ENCODE peak calls at places on chromosome 12, in nine cellular contexts. Q is mesothelial cell of epicardium; V is cardiac muscle cell; X is GM12892; Z is stimulated activated CD4-positive, alpha-beta T cell treated with anti-CD3 and anti-CD28 coated beads, Interleukin-15, amount 100 ng/mL, for 1 hour; Y is naive B cell; S is ovary; G is G401; F is T-helper 2 cell. C is an unnamed sample.

GRCh38 chr12:49295087-49296001 is at the start of gene PRPH:
- DNase-seq in Q (peak; percentile 32), V (peak; percentile 33), X (no peak), Z (no peak), Y (no peak), S (no peak), G (no peak), F (peak; percentile 21), C (no peak)

GRCh38 chr12:18747960-18748359 is 10.0 kb downstream of the CAPZA3 start:
- DNase-seq in Q (no peak), V (peak; percentile 65), X (no peak), Z (no peak), Y (no peak), S (no peak), G (no peak), F (no peak), C (no peak)

GRCh38 chr12:123498126-123498825 is 35.2 kb downstream of the RILPL1 start:
- DNase-seq in Q (no peak), V (no peak), X (no peak), Z (no peak), Y (no peak), S (no peak), G (no peak), F (peak; percentile 15), C (no peak)

GRCh38 chr12:97560359-97560758 is 97.8 kb downstream of the RMST start:
- DNase-seq in Q (no peak), V (no peak), X (no peak), Z (no peak), Y (no peak), S (no peak), G (no peak), F (no peak), C (no peak)

GRCh38 chr12:25436206-25436912 is 116.7 kb downstream of the LMNTD1 start:
- DNase-seq in Q (no peak), V (peak; percentile 68), X (no peak), Z (no peak), Y (peak; percentile 50), S (peak; percentile 8), G (peak; percentile 70), F (peak; percentile 79), C (peak; percentile 48)

GRCh38 chr12:88693837-88694445 is 113.7 kb upstream of the KITLG start:
- DNase-seq in Q (no peak), V (no peak), X (no peak), Z (no peak), Y (no peak), S (no peak), G (no peak), F (no peak), C (no peak)

GRCh38 chr12:43336962-43337555 is 214.9 kb downstream of the ADAMTS20 start:
- DNase-seq in Q (no peak), V (peak; percentile 42), X (no peak), Z (no peak), Y (peak; percentile 2), S (no peak), G (no peak), F (no peak), C (no peak)

GRCh38 chr12:68290126-68290525 is 36.7 kb upstream of the IL22 start:
- DNase-seq in Q (no peak), V (no peak), X (peak; percentile 23), Z (no peak), Y (no peak), S (no peak), G (no peak), F (peak; percentile 94), C (no peak)

GRCh38 chr12:92551853-92552397 is 150.9 kb upstream of the PLEKHG7 start:
- DNase-seq in Q (no peak), V (peak; percentile 13), X (peak; percentile 44), Z (no peak), Y (no peak), S (no peak), G (no peak), F (peak; percentile 22), C (no peak)

GRCh38 chr12:81212996-81213696 is 135.3 kb downstream of the ACSS3 start:
- DNase-seq in Q (no peak), V (no peak), X (no peak), Z (no peak), Y (no peak), S (no peak), G (no peak), F (no peak), C (no peak)

GRCh38 chr12:130452546-130452945 is 114.9 kb downstream of the PIWIL1 start:
- DNase-seq in Q (no peak), V (no peak), X (no peak), Z (no peak), Y (no peak), S (no peak), G (no peak), F (no peak), C (no peak)

GRCh38 chr12:16349132-16349463 is 1.7 kb downstream of the MGST1 start:
- DNase-seq in Q (no peak), V (no peak), X (no peak), Z (no peak), Y (no peak), S (no peak), G (no peak), F (no peak), C (no peak)

GRCh38 chr12:64696065-64696741 is 63.0 kb downstream of the GNS start:
- DNase-seq in Q (no peak), V (peak; percentile 46), X (no peak), Z (no peak), Y (no peak), S (no peak), G (peak; percentile 14), F (no peak), C (no peak)

GRCh38 chr12:125089083-125089482 is 23.8 kb downstream of the AACS start:
- DNase-seq in Q (no peak), V (no peak), X (no peak), Z (no peak), Y (no peak), S (no peak), G (no peak), F (no peak), C (no peak)

GRCh38 chr12:1618489-1618888 is 10.5 kb upstream of the WNT5B start:
- DNase-seq in Q (no peak), V (no peak), X (no peak), Z (no peak), Y (no peak), S (no peak), G (no peak), F (no peak), C (no peak)

GRCh38 chr12:76813972-76814371 is 50.1 kb downstream of the ZDHHC17 start:
- DNase-seq in Q (no peak), V (no peak), X (no peak), Z (no peak), Y (no peak), S (no peak), G (no peak), F (no peak), C (no peak)

GRCh38 chr12:48828841-48829575 is 10.7 kb downstream of the CACNB3 start:
- DNase-seq in Q (no peak), V (no peak), X (no peak), Z (no peak), Y (no peak), S (no peak), G (no peak), F (no peak), C (no peak)

GRCh38 chr12:633731-634130 is 29.5 kb downstream of the NINJ2 start:
- DNase-seq in Q (no peak), V (no peak), X (no peak), Z (no peak), Y (no peak), S (no peak), G (no peak), F (no peak), C (no peak)

GRCh38 chr12:123237646-123238329 is 4.6 kb downstream of the MTRFR start:
- DNase-seq in Q (peak; percentile 51), V (peak; percentile 61), X (no peak), Z (peak; percentile 44), Y (peak; percentile 55), S (peak; percentile 60), G (peak; percentile 72), F (peak; percentile 66), C (peak; percentile 72)

GRCh38 chr12:96811083-96811482 is 96.0 kb upstream of the NEDD1 start:
- DNase-seq in Q (no peak), V (no peak), X (no peak), Z (no peak), Y (no peak), S (no peak), G (no peak), F (no peak), C (no peak)

GRCh38 chr12:79063258-79063657 is 198.7 kb downstream of the SYT1 start:
- DNase-seq in Q (no peak), V (no peak), X (no peak), Z (no peak), Y (no peak), S (no peak), G (no peak), F (no peak), C (no peak)

GRCh38 chr12:1794440-1795090 is 25.8 kb upstream of the LRTM2 start:
- DNase-seq in Q (no peak), V (no peak), X (no peak), Z (no peak), Y (no peak), S (no peak), G (no peak), F (no peak), C (no peak)

GRCh38 chr12:24661657-24662096 is 287.2 kb downstream of the BCAT1 start:
- DNase-seq in Q (no peak), V (no peak), X (no peak), Z (no peak), Y (no peak), S (no peak), G (no peak), F (no peak), C (no peak)

GRCh38 chr12:26014085-26014484 is 55.6 kb downstream of the RASSF8 start:
- DNase-seq in Q (no peak), V (no peak), X (no peak), Z (no peak), Y (no peak), S (no peak), G (peak; percentile 41), F (no peak), C (no peak)